ENCODE peak calls at places on chromosome 16, in four cellular contexts. One of them, this sample, is unnamed.

GRCh38 chr16:62625291-62625690 is 589.1 kb upstream of the CDH8 start:
- DNase-seq in NCI-H774: no peak
- DNase-seq in GF-D8: no peak
- DNase-seq in non-pigmented ciliary epithelial cell: no peak
- DNase-seq in this sample: no peak

GRCh38 chr16:30805056-30805369 is 18.0 kb upstream of the ZNF629 start:
- DNase-seq in NCI-H774: no peak
- DNase-seq in GF-D8: no peak
- DNase-seq in non-pigmented ciliary epithelial cell: no peak
- DNase-seq in this sample: no peak

GRCh38 chr16:48526058-48526957 is 83.7 kb downstream of the N4BP1 start:
- DNase-seq in NCI-H774: peak; percentile 17
- DNase-seq in GF-D8: no peak
- DNase-seq in non-pigmented ciliary epithelial cell: no peak
- DNase-seq in this sample: no peak

GRCh38 chr16:49617016-49617569 is 238.8 kb downstream of the ZNF423 start:
- DNase-seq in NCI-H774: no peak
- DNase-seq in GF-D8: no peak
- DNase-seq in non-pigmented ciliary epithelial cell: no peak
- DNase-seq in this sample: no peak

GRCh38 chr16:69223882-69224281 is 36.9 kb downstream of the SNTB2 start:
- DNase-seq in NCI-H774: no peak
- DNase-seq in GF-D8: no peak
- DNase-seq in non-pigmented ciliary epithelial cell: no peak
- DNase-seq in this sample: no peak

GRCh38 chr16:11306381-11306780 is 25.3 kb upstream of the PRM1 start:
- DNase-seq in NCI-H774: no peak
- DNase-seq in GF-D8: no peak
- DNase-seq in non-pigmented ciliary epithelial cell: no peak
- DNase-seq in this sample: no peak

GRCh38 chr16:77499373-77500285 is 64.8 kb upstream of the ADAMTS18 start:
- DNase-seq in NCI-H774: no peak
- DNase-seq in GF-D8: no peak
- DNase-seq in non-pigmented ciliary epithelial cell: no peak
- DNase-seq in this sample: no peak

GRCh38 chr16:67506468-67506867 is 22.2 kb upstream of the RIPOR1 start:
- DNase-seq in NCI-H774: no peak
- DNase-seq in GF-D8: no peak
- DNase-seq in non-pigmented ciliary epithelial cell: no peak
- DNase-seq in this sample: no peak

GRCh38 chr16:85515830-85516397 is 97.2 kb upstream of the GSE1 start:
- DNase-seq in NCI-H774: no peak
- DNase-seq in GF-D8: no peak
- DNase-seq in non-pigmented ciliary epithelial cell: no peak
- DNase-seq in this sample: no peak

GRCh38 chr16:48194828-48195566 is 39.2 kb upstream of the ABCC12 start:
- DNase-seq in NCI-H774: peak; percentile 39
- DNase-seq in GF-D8: no peak
- DNase-seq in non-pigmented ciliary epithelial cell: peak; percentile 50
- DNase-seq in this sample: no peak